ENCODE peak calls at places on chromosomes 11 and 22, in ten cellular contexts. N is kidney epithelial cell, A is stromal cell of bone marrow, M is activated T-helper 1 cell treated with Interleukin-2 at 50 U/mL for 16 hours, P is EH, G is iris pigment epithelial cell, H is memory B cell, S is NCI-H1436, T is T1000, E is midbrain. F is an unnamed sample.

GRCh38 chr22:27573280-27573711 is 228.3 kb downstream of the MN1 start:
- DNase-seq in N (no peak), A (no peak), M (no peak), P (no peak), G (no peak), H (no peak), S (no peak), T (no peak), E (no peak), F (no peak)

GRCh38 chr11:81725691-81726090 is 1008.0 kb downstream of the FAM181B start:
- DNase-seq in N (no peak), A (no peak), M (no peak), P (no peak), G (peak), H (no peak), S (no peak), T (no peak), E (no peak), F (no peak)

GRCh38 chr11:20025331-20025840 is 134.9 kb downstream of the DBX1 start:
- DNase-seq in N (no peak), A (no peak), M (no peak), P (no peak), G (no peak), H (no peak), S (no peak), T (no peak), E (peak), F (no peak)

GRCh38 chr11:36010010-36010740 is 66.3 kb downstream of the LDLRAD3 start:
- DNase-seq in N (no peak), A (no peak), M (no peak), P (peak), G (peak), H (no peak), S (no peak), T (no peak), E (peak), F (peak)

GRCh38 chr22:48781868-48782267 is 1045.8 kb downstream of the BRD1 start:
- DNase-seq in N (no peak), A (no peak), M (no peak), P (no peak), G (no peak), H (no peak), S (no peak), T (no peak), E (no peak), F (no peak)

GRCh38 chr11:117919326-117920275 is 9.6 kb downstream of the TMPRSS13 start:
- DNase-seq in N (no peak), A (no peak), M (no peak), P (no peak), G (no peak), H (peak), S (no peak), T (no peak), E (no peak), F (no peak)

GRCh38 chr11:92436026-92436425 is 211.4 kb downstream of the FAT3 start:
- DNase-seq in N (no peak), A (no peak), M (no peak), P (no peak), G (no peak), H (no peak), S (no peak), T (no peak), E (no peak), F (no peak)

GRCh38 chr22:24319451-24319850 is 48.8 kb downstream of the SPECC1L start:
- DNase-seq in N (no peak), A (peak), M (no peak), P (peak), G (peak), H (no peak), S (no peak), T (no peak), E (no peak), F (no peak)

GRCh38 chr11:36550385-36551115 is 17.3 kb upstream of the RAG1 start:
- DNase-seq in N (no peak), A (no peak), M (no peak), P (no peak), G (no peak), H (no peak), S (no peak), T (no peak), E (no peak), F (no peak)

GRCh38 chr11:36228689-36229088 is 60.5 kb downstream of the COMMD9 start:
- DNase-seq in N (no peak), A (no peak), M (no peak), P (no peak), G (no peak), H (no peak), S (no peak), T (no peak), E (no peak), F (no peak)

GRCh38 chr11:127485541-127485940 is 485.0 kb upstream of the KIRREL3 start:
- DNase-seq in N (peak), A (no peak), M (no peak), P (peak), G (peak), H (no peak), S (no peak), T (no peak), E (no peak), F (no peak)

GRCh38 chr22:43176090-43176489 is 10.8 kb downstream of the TTLL12 start:
- DNase-seq in N (no peak), A (no peak), M (no peak), P (no peak), G (no peak), H (no peak), S (no peak), T (no peak), E (no peak), F (no peak)

GRCh38 chr22:44112191-44112590 is 68.5 kb upstream of the PARVG start:
- DNase-seq in N (no peak), A (no peak), M (no peak), P (no peak), G (no peak), H (no peak), S (no peak), T (no peak), E (no peak), F (no peak)

GRCh38 chr11:61602775-61603569 is 22.1 kb upstream of the SYT7 start:
- DNase-seq in N (peak), A (peak), M (no peak), P (peak), G (peak), H (no peak), S (no peak), T (no peak), E (no peak), F (no peak)

GRCh38 chr22:25013634-25014033 is 61.1 kb downstream of the KIAA1671 start:
- DNase-seq in N (no peak), A (peak), M (no peak), P (no peak), G (no peak), H (no peak), S (no peak), T (peak), E (no peak), F (no peak)

GRCh38 chr22:37774728-37775127 is 33.0 kb upstream of the GCAT start:
- DNase-seq in N (no peak), A (no peak), M (no peak), P (no peak), G (no peak), H (no peak), S (no peak), T (no peak), E (no peak), F (no peak)

GRCh38 chr11:17256512-17256911 is 20.0 kb upstream of the NUCB2 start:
- DNase-seq in N (no peak), A (peak), M (no peak), P (peak), G (peak), H (no peak), S (no peak), T (no peak), E (no peak), F (no peak)

GRCh38 chr11:34564807-34565241 is 51.2 kb upstream of the ELF5 start:
- DNase-seq in N (no peak), A (no peak), M (no peak), P (no peak), G (no peak), H (no peak), S (no peak), T (no peak), E (peak), F (no peak)

GRCh38 chr22:32622004-32622761 is 147.6 kb downstream of the FBXO7 start:
- DNase-seq in N (no peak), A (peak), M (no peak), P (peak), G (peak), H (no peak), S (no peak), T (no peak), E (no peak), F (no peak)

GRCh38 chr22:39292561-39293074 is 26.8 kb downstream of the RPL3 start:
- DNase-seq in N (peak), A (peak), M (no peak), P (peak), G (peak), H (no peak), S (no peak), T (peak), E (peak), F (no peak)

GRCh38 chr11:72418834-72419560 is 15.3 kb downstream of the CLPB start:
- DNase-seq in N (no peak), A (no peak), M (no peak), P (no peak), G (no peak), H (no peak), S (no peak), T (no peak), E (no peak), F (no peak)

GRCh38 chr11:34938621-34939020 is 22.2 kb downstream of the PDHX start:
- DNase-seq in N (no peak), A (no peak), M (no peak), P (no peak), G (no peak), H (no peak), S (no peak), T (no peak), E (no peak), F (no peak)

GRCh38 chr11:128022007-128022368 is 565.4 kb downstream of the ETS1 start:
- DNase-seq in N (no peak), A (peak), M (no peak), P (peak), G (peak), H (no peak), S (no peak), T (no peak), E (no peak), F (no peak)

F was measured in NCI-H526 treated with DMSO at 0.1 percent for 48 hours.